ENCODE peak calls at places on chromosomes 13 and 19, in six cellular contexts. One of them, this sample, is unnamed.
A peak's percentile ranks its signal among the peaks of the same experiment; 100 is the strongest.

GRCh38 chr13:76994281-76994680 is 2.4 kb downstream of the CLN5 start:
- DNase-seq in T-helper 2 cell: no peak
- DNase-seq in activated T-cell treated with anti-CD3 and anti-CD28 coated beads for 1 hour: no peak
- DNase-seq in mucosa of descending colon: no peak
- DNase-seq in CD4-positive, CD25-positive, alpha-beta regulatory T cell: no peak
- DNase-seq in nucleus accumbens: no peak
- DNase-seq in this sample: no peak

GRCh38 chr19:48403606-48404005 is 10.1 kb downstream of the GRIN2D start:
- DNase-seq in activated T-cell treated with anti-CD3 and anti-CD28 coated beads for 1 hour: no peak
- DNase-seq in nucleus accumbens: no peak
- DNase-seq in CD4-positive, CD25-positive, alpha-beta regulatory T cell: no peak
- DNase-seq in T-helper 2 cell: no peak
- DNase-seq in mucosa of descending colon: no peak
- DNase-seq in this sample: peak; percentile 62

GRCh38 chr13:32246468-32246867 is 68.7 kb downstream of the ZAR1L start:
- DNase-seq in activated T-cell treated with anti-CD3 and anti-CD28 coated beads for 1 hour: peak; percentile 1
- DNase-seq in nucleus accumbens: no peak
- DNase-seq in mucosa of descending colon: peak; percentile 50
- DNase-seq in CD4-positive, CD25-positive, alpha-beta regulatory T cell: peak; percentile 5
- DNase-seq in T-helper 2 cell: no peak
- DNase-seq in this sample: peak; percentile 40

GRCh38 chr13:96052655-96053002 is 572 bp downstream of the UGGT2 start:
- DNase-seq in mucosa of descending colon: no peak
- DNase-seq in T-helper 2 cell: no peak
- DNase-seq in nucleus accumbens: no peak
- DNase-seq in activated T-cell treated with anti-CD3 and anti-CD28 coated beads for 1 hour: no peak
- DNase-seq in CD4-positive, CD25-positive, alpha-beta regulatory T cell: no peak
- DNase-seq in this sample: no peak

GRCh38 chr19:44758596-44758995 is 10.1 kb downstream of the BCL3 start:
- DNase-seq in activated T-cell treated with anti-CD3 and anti-CD28 coated beads for 1 hour: no peak
- DNase-seq in nucleus accumbens: no peak
- DNase-seq in T-helper 2 cell: no peak
- DNase-seq in CD4-positive, CD25-positive, alpha-beta regulatory T cell: no peak
- DNase-seq in mucosa of descending colon: peak; percentile 34
- DNase-seq in this sample: no peak

GRCh38 chr19:48859711-48860572 is 8.5 kb downstream of the PLEKHA4 start:
- DNase-seq in activated T-cell treated with anti-CD3 and anti-CD28 coated beads for 1 hour: no peak
- DNase-seq in CD4-positive, CD25-positive, alpha-beta regulatory T cell: no peak
- DNase-seq in nucleus accumbens: no peak
- DNase-seq in T-helper 2 cell: no peak
- DNase-seq in mucosa of descending colon: peak; percentile 60
- DNase-seq in this sample: no peak

GRCh38 chr13:107271226-107271625 is 703.3 kb upstream of the ARGLU1 start:
- DNase-seq in T-helper 2 cell: no peak
- DNase-seq in CD4-positive, CD25-positive, alpha-beta regulatory T cell: no peak
- DNase-seq in mucosa of descending colon: no peak
- DNase-seq in nucleus accumbens: no peak
- DNase-seq in activated T-cell treated with anti-CD3 and anti-CD28 coated beads for 1 hour: no peak
- DNase-seq in this sample: no peak

GRCh38 chr13:78102121-78102677 is 183.6 kb upstream of the EDNRB start:
- DNase-seq in nucleus accumbens: no peak
- DNase-seq in T-helper 2 cell: no peak
- DNase-seq in activated T-cell treated with anti-CD3 and anti-CD28 coated beads for 1 hour: no peak
- DNase-seq in mucosa of descending colon: no peak
- DNase-seq in CD4-positive, CD25-positive, alpha-beta regulatory T cell: no peak
- DNase-seq in this sample: no peak

GRCh38 chr13:70162141-70162540 is 53.9 kb upstream of the KLHL1 start:
- DNase-seq in T-helper 2 cell: no peak
- DNase-seq in nucleus accumbens: no peak
- DNase-seq in mucosa of descending colon: no peak
- DNase-seq in CD4-positive, CD25-positive, alpha-beta regulatory T cell: no peak
- DNase-seq in activated T-cell treated with anti-CD3 and anti-CD28 coated beads for 1 hour: no peak
- DNase-seq in this sample: no peak

GRCh38 chr19:40467007-40467565 is 285 bp downstream of the SPTBN4 start:
- DNase-seq in CD4-positive, CD25-positive, alpha-beta regulatory T cell: no peak
- DNase-seq in nucleus accumbens: no peak
- DNase-seq in mucosa of descending colon: peak; percentile 49
- DNase-seq in T-helper 2 cell: no peak
- DNase-seq in activated T-cell treated with anti-CD3 and anti-CD28 coated beads for 1 hour: no peak
- DNase-seq in this sample: no peak

GRCh38 chr19:19900124-19900523 is 622 bp upstream of the ZNF93 start:
- DNase-seq in CD4-positive, CD25-positive, alpha-beta regulatory T cell: no peak
- DNase-seq in nucleus accumbens: no peak
- DNase-seq in mucosa of descending colon: no peak
- DNase-seq in activated T-cell treated with anti-CD3 and anti-CD28 coated beads for 1 hour: no peak
- DNase-seq in T-helper 2 cell: no peak
- DNase-seq in this sample: no peak